ENCODE peak calls at places on chromosomes 2 and 18, in nine cellular contexts. One of them, this sample, is unnamed.

GRCh38 chr2:64288321-64288931 is 144.2 kb upstream of the PELI1 start:
- DNase-seq in AG20443: peak
- DNase-seq in cardiac fibroblast: peak
- DNase-seq in HFFc6: peak
- DNase-seq in activated naive CD4-positive, alpha-beta T cell: no peak
- DNase-seq in stimulated activated CD8-positive, alpha-beta memory T cell treated with anti-CD3 and anti-CD28 coated beads, Interleukin-12 subunit alpha, Interleukin-12 subunit beta, amount 100 ng/mL, for 1 hour: no peak
- DNase-seq in AML-193: no peak
- DNase-seq in KBM-7: no peak
- DNase-seq in SHP77: no peak
- DNase-seq in this sample: no peak

GRCh38 chr2:194985258-194985657 is 671.8 kb upstream of the SLC39A10 start:
- DNase-seq in AG20443: no peak
- DNase-seq in cardiac fibroblast: no peak
- DNase-seq in HFFc6: no peak
- DNase-seq in activated naive CD4-positive, alpha-beta T cell: no peak
- DNase-seq in stimulated activated CD8-positive, alpha-beta memory T cell treated with anti-CD3 and anti-CD28 coated beads, Interleukin-12 subunit alpha, Interleukin-12 subunit beta, amount 100 ng/mL, for 1 hour: no peak
- DNase-seq in AML-193: no peak
- DNase-seq in KBM-7: peak
- DNase-seq in SHP77: no peak
- DNase-seq in this sample: no peak

GRCh38 chr2:138228101-138228500 is 263.8 kb downstream of the HNMT start:
- DNase-seq in AG20443: no peak
- DNase-seq in cardiac fibroblast: no peak
- DNase-seq in HFFc6: no peak
- DNase-seq in activated naive CD4-positive, alpha-beta T cell: no peak
- DNase-seq in stimulated activated CD8-positive, alpha-beta memory T cell treated with anti-CD3 and anti-CD28 coated beads, Interleukin-12 subunit alpha, Interleukin-12 subunit beta, amount 100 ng/mL, for 1 hour: no peak
- DNase-seq in AML-193: no peak
- DNase-seq in KBM-7: no peak
- DNase-seq in SHP77: no peak
- DNase-seq in this sample: no peak

GRCh38 chr2:207952564-207953345 is 72.6 kb downstream of the PLEKHM3 start:
- DNase-seq in AG20443: no peak
- DNase-seq in cardiac fibroblast: no peak
- DNase-seq in HFFc6: no peak
- DNase-seq in activated naive CD4-positive, alpha-beta T cell: no peak
- DNase-seq in stimulated activated CD8-positive, alpha-beta memory T cell treated with anti-CD3 and anti-CD28 coated beads, Interleukin-12 subunit alpha, Interleukin-12 subunit beta, amount 100 ng/mL, for 1 hour: no peak
- DNase-seq in AML-193: no peak
- DNase-seq in KBM-7: no peak
- DNase-seq in SHP77: no peak
- DNase-seq in this sample: no peak

GRCh38 chr2:219632758-219633101 is 5.3 kb downstream of the SLC4A3 start:
- DNase-seq in AG20443: no peak
- DNase-seq in cardiac fibroblast: no peak
- DNase-seq in HFFc6: no peak
- DNase-seq in activated naive CD4-positive, alpha-beta T cell: no peak
- DNase-seq in stimulated activated CD8-positive, alpha-beta memory T cell treated with anti-CD3 and anti-CD28 coated beads, Interleukin-12 subunit alpha, Interleukin-12 subunit beta, amount 100 ng/mL, for 1 hour: no peak
- DNase-seq in AML-193: no peak
- DNase-seq in KBM-7: no peak
- DNase-seq in SHP77: no peak
- DNase-seq in this sample: no peak

GRCh38 chr2:152071077-152071476 is 27.8 kb downstream of the CACNB4 start:
- DNase-seq in AG20443: no peak
- DNase-seq in cardiac fibroblast: no peak
- DNase-seq in HFFc6: no peak
- DNase-seq in activated naive CD4-positive, alpha-beta T cell: no peak
- DNase-seq in stimulated activated CD8-positive, alpha-beta memory T cell treated with anti-CD3 and anti-CD28 coated beads, Interleukin-12 subunit alpha, Interleukin-12 subunit beta, amount 100 ng/mL, for 1 hour: no peak
- DNase-seq in AML-193: peak
- DNase-seq in KBM-7: peak
- DNase-seq in SHP77: no peak
- DNase-seq in this sample: no peak

GRCh38 chr18:80104364-80104779 is 4.7 kb upstream of the ADNP2 start:
- DNase-seq in AG20443: no peak
- DNase-seq in cardiac fibroblast: no peak
- DNase-seq in HFFc6: no peak
- DNase-seq in activated naive CD4-positive, alpha-beta T cell: no peak
- DNase-seq in stimulated activated CD8-positive, alpha-beta memory T cell treated with anti-CD3 and anti-CD28 coated beads, Interleukin-12 subunit alpha, Interleukin-12 subunit beta, amount 100 ng/mL, for 1 hour: no peak
- DNase-seq in AML-193: no peak
- DNase-seq in KBM-7: peak
- DNase-seq in SHP77: no peak
- DNase-seq in this sample: no peak

GRCh38 chr18:79366177-79367094 is 29.3 kb upstream of the NFATC1 start:
- DNase-seq in AG20443: peak
- DNase-seq in cardiac fibroblast: peak
- DNase-seq in HFFc6: peak
- DNase-seq in activated naive CD4-positive, alpha-beta T cell: no peak
- DNase-seq in stimulated activated CD8-positive, alpha-beta memory T cell treated with anti-CD3 and anti-CD28 coated beads, Interleukin-12 subunit alpha, Interleukin-12 subunit beta, amount 100 ng/mL, for 1 hour: no peak
- DNase-seq in AML-193: no peak
- DNase-seq in KBM-7: no peak
- DNase-seq in SHP77: no peak
- DNase-seq in this sample: peak

GRCh38 chr2:38632980-38633379 is 30.3 kb upstream of the HNRNPLL start:
- DNase-seq in AG20443: no peak
- DNase-seq in cardiac fibroblast: no peak
- DNase-seq in HFFc6: no peak
- DNase-seq in activated naive CD4-positive, alpha-beta T cell: no peak
- DNase-seq in stimulated activated CD8-positive, alpha-beta memory T cell treated with anti-CD3 and anti-CD28 coated beads, Interleukin-12 subunit alpha, Interleukin-12 subunit beta, amount 100 ng/mL, for 1 hour: no peak
- DNase-seq in AML-193: no peak
- DNase-seq in KBM-7: no peak
- DNase-seq in SHP77: no peak
- DNase-seq in this sample: no peak

GRCh38 chr2:97936199-97936598 is 59.5 kb downstream of the TMEM131 start:
- DNase-seq in AG20443: no peak
- DNase-seq in cardiac fibroblast: no peak
- DNase-seq in HFFc6: no peak
- DNase-seq in activated naive CD4-positive, alpha-beta T cell: no peak
- DNase-seq in stimulated activated CD8-positive, alpha-beta memory T cell treated with anti-CD3 and anti-CD28 coated beads, Interleukin-12 subunit alpha, Interleukin-12 subunit beta, amount 100 ng/mL, for 1 hour: no peak
- DNase-seq in AML-193: no peak
- DNase-seq in KBM-7: no peak
- DNase-seq in SHP77: peak
- DNase-seq in this sample: peak

GRCh38 chr2:45256867-45257641 is 247.8 kb upstream of the SIX2 start:
- DNase-seq in AG20443: no peak
- DNase-seq in cardiac fibroblast: no peak
- DNase-seq in HFFc6: no peak
- DNase-seq in activated naive CD4-positive, alpha-beta T cell: no peak
- DNase-seq in stimulated activated CD8-positive, alpha-beta memory T cell treated with anti-CD3 and anti-CD28 coated beads, Interleukin-12 subunit alpha, Interleukin-12 subunit beta, amount 100 ng/mL, for 1 hour: no peak
- DNase-seq in AML-193: no peak
- DNase-seq in KBM-7: no peak
- DNase-seq in SHP77: peak
- DNase-seq in this sample: no peak

GRCh38 chr2:36071698-36072097 is 283.9 kb upstream of the CRIM1 start:
- DNase-seq in AG20443: no peak
- DNase-seq in cardiac fibroblast: no peak
- DNase-seq in HFFc6: no peak
- DNase-seq in activated naive CD4-positive, alpha-beta T cell: no peak
- DNase-seq in stimulated activated CD8-positive, alpha-beta memory T cell treated with anti-CD3 and anti-CD28 coated beads, Interleukin-12 subunit alpha, Interleukin-12 subunit beta, amount 100 ng/mL, for 1 hour: no peak
- DNase-seq in AML-193: no peak
- DNase-seq in KBM-7: no peak
- DNase-seq in SHP77: no peak
- DNase-seq in this sample: no peak

GRCh38 chr18:61870151-61870550 is 22.7 kb downstream of the RNF152 start:
- DNase-seq in AG20443: peak
- DNase-seq in cardiac fibroblast: peak
- DNase-seq in HFFc6: peak
- DNase-seq in activated naive CD4-positive, alpha-beta T cell: no peak
- DNase-seq in stimulated activated CD8-positive, alpha-beta memory T cell treated with anti-CD3 and anti-CD28 coated beads, Interleukin-12 subunit alpha, Interleukin-12 subunit beta, amount 100 ng/mL, for 1 hour: no peak
- DNase-seq in AML-193: no peak
- DNase-seq in KBM-7: no peak
- DNase-seq in SHP77: no peak
- DNase-seq in this sample: no peak

This sample was measured in bronchial epithelial cell.